ENCODE peak calls at places on chromosome 5, in five cellular contexts. L is stimulated activated CD8-positive, alpha-beta memory T cell treated with anti-CD3 and anti-CD28 coated beads, Interleukin-2, amount 100 ng/mL, for 1 hour; G is pons; S is nephron progenitor cell; D is prostate gland. H is an unnamed sample.

GRCh38 chr5:172443441-172444109 is 10.8 kb downstream of the SH3PXD2B start:
- DNase-seq in L (no peak), G (peak), D (peak), S (no peak), H (no peak)

GRCh38 chr5:20524956-20525529 is 537.0 kb upstream of the CDH18 start:
- DNase-seq in L (no peak), D (no peak), G (no peak), S (no peak), H (no peak)

GRCh38 chr5:37133939-37134338 is 115.2 kb downstream of the CPLANE1 start:
- DNase-seq in L (no peak), S (no peak), D (no peak), G (no peak), H (no peak)

GRCh38 chr5:96113170-96113939 is 151.7 kb upstream of the ELL2 start:
- DNase-seq in G (peak), D (peak), L (no peak), S (no peak), H (no peak)

GRCh38 chr5:111948517-111948916 is 191.5 kb upstream of the NREP start:
- DNase-seq in G (no peak), D (no peak), L (no peak), S (no peak), H (no peak)

GRCh38 chr5:1755321-1755949 is 44.2 kb downstream of the MRPL36 start:
- DNase-seq in G (no peak), S (peak), D (no peak), L (no peak), H (no peak)

GRCh38 chr5:81850494-81850893 is 99.6 kb upstream of the SSBP2 start:
- DNase-seq in S (no peak), D (no peak), G (no peak), L (no peak), H (no peak)

GRCh38 chr5:109848130-109848529 is 158.4 kb downstream of the MAN2A1 start:
- DNase-seq in S (no peak), G (no peak), L (no peak), D (no peak), H (no peak)